ENCODE peak calls at places on chromosomes 4 and X, in six cellular contexts. G is heart right ventricle; A is effector memory CD4-positive, alpha-beta T cell; Y is pancreas; U is aorta; V is neural progenitor cell. T is an unnamed sample.
A peak's percentile ranks its signal among the peaks of the same experiment; 100 is the strongest.

GRCh38 chr4:175385797-175386196 is 426.3 kb downstream of the GPM6A start:
- DNase-seq in G (no peak), A (no peak), Y (no peak), U (no peak), V (no peak), T (no peak)

GRCh38 chrX:55489315-55490009 is at the start of gene USP51:
- DNase-seq in G (peak; percentile 49), A (no peak), Y (peak; percentile 50), U (peak; percentile 62), V (peak; percentile 72), T (no peak)

GRCh38 chr4:118249890-118250289 is 102.9 kb downstream of the PRSS12 start:
- DNase-seq in G (no peak), A (no peak), Y (no peak), U (no peak), V (no peak), T (no peak)

GRCh38 chr4:184472540-184473264 is 1.6 kb downstream of the IRF2 start:
- DNase-seq in G (peak; percentile 81), A (peak; percentile 53), Y (peak; percentile 83), U (peak; percentile 88), V (peak; percentile 86), T (peak; percentile 70)

GRCh38 chr4:86961605-86962295 is 26.9 kb downstream of the AFF1 start:
- DNase-seq in G (no peak), A (no peak), Y (no peak), U (no peak), V (no peak), T (no peak)

GRCh38 chrX:16869393-16870094 is 618 bp downstream of the RBBP7 start:
- DNase-seq in G (peak; percentile 9), A (peak; percentile 47), Y (peak; percentile 14), U (peak; percentile 60), V (peak; percentile 87), T (no peak)

GRCh38 chrX:69150294-69150960 is 14.8 kb downstream of the PJA1 start:
- DNase-seq in G (no peak), A (no peak), Y (no peak), U (no peak), V (no peak), T (no peak)

GRCh38 chr4:157389751-157390150 is 169.2 kb downstream of the GRIA2 start:
- DNase-seq in G (no peak), A (no peak), Y (no peak), U (no peak), V (no peak), T (no peak)

GRCh38 chrX:20263474-20263873 is 3.2 kb downstream of the RPS6KA3 start:
- DNase-seq in G (no peak), A (no peak), Y (no peak), U (no peak), V (no peak), T (no peak)

GRCh38 chr4:48116582-48116981 is 17.5 kb downstream of the TXK start:
- DNase-seq in G (no peak), A (no peak), Y (no peak), U (no peak), V (no peak), T (no peak)

GRCh38 chrX:110675866-110676265 is 119.8 kb downstream of the CHRDL1 start:
- DNase-seq in G (no peak), A (no peak), Y (no peak), U (no peak), V (no peak), T (no peak)

GRCh38 chrX:111322231-111322855 is 52.1 kb upstream of the CAPN6 start:
- DNase-seq in G (no peak), A (no peak), Y (no peak), U (no peak), V (peak; percentile 32), T (no peak)

GRCh38 chr4:53057679-53058078 is 195.6 kb downstream of the RASL11B start:
- DNase-seq in G (peak; percentile 19), A (no peak), Y (no peak), U (no peak), V (no peak), T (no peak)

GRCh38 chrX:391717-392691 is 5.3 kb upstream of the PPP2R3B start:
- DNase-seq in G (no peak), A (no peak), Y (no peak), U (no peak), V (no peak), T (no peak)

GRCh38 chrX:78673256-78673655 is 14.1 kb upstream of the RTL3 start:
- DNase-seq in G (no peak), A (no peak), Y (no peak), U (no peak), V (no peak), T (no peak)

GRCh38 chr4:6932918-6933317 is 23.3 kb downstream of the TBC1D14 start:
- DNase-seq in G (no peak), A (no peak), Y (no peak), U (no peak), V (no peak), T (no peak)

GRCh38 chrX:8864151-8864550 is 63.0 kb upstream of the FAM9A start:
- DNase-seq in G (no peak), A (no peak), Y (no peak), U (no peak), V (peak; percentile 25), T (no peak)

GRCh38 chrX:57595381-57595811 is 3.6 kb downstream of the ZXDB start:
- DNase-seq in G (peak; percentile 5), A (no peak), Y (no peak), U (no peak), V (no peak), T (no peak)

GRCh38 chr4:120921456-120922389 is 803 bp downstream of the PRDM5 start:
- DNase-seq in G (peak; percentile 80), A (no peak), Y (peak; percentile 71), U (peak; percentile 78), V (peak; percentile 69), T (no peak)

GRCh38 chr4:4386296-4386735 is 586 bp upstream of the NSG1 start:
- DNase-seq in G (no peak), A (peak; percentile 9), Y (no peak), U (no peak), V (peak; percentile 65), T (no peak)

GRCh38 chr4:158172196-158172557 is 648 bp downstream of the GASK1B start:
- DNase-seq in G (no peak), A (no peak), Y (no peak), U (no peak), V (no peak), T (no peak)

GRCh38 chr4:165133150-165133549 is 20.5 kb upstream of the TMEM192 start:
- DNase-seq in G (no peak), A (no peak), Y (no peak), U (no peak), V (no peak), T (no peak)

GRCh38 chr4:2795558-2796260 is 2.8 kb downstream of the SH3BP2 start:
- DNase-seq in G (no peak), A (no peak), Y (no peak), U (peak; percentile 58), V (peak; percentile 1), T (no peak)

GRCh38 chr4:76738081-76738931 is 159.6 kb downstream of the SOWAHB start:
- DNase-seq in G (peak; percentile 31), A (no peak), Y (no peak), U (peak; percentile 74), V (no peak), T (no peak)

GRCh38 chr4:76740192-76740591 is 157.8 kb downstream of the SOWAHB start:
- DNase-seq in G (no peak), A (no peak), Y (no peak), U (no peak), V (no peak), T (no peak)

GRCh38 chr4:76741663-76742020 is 156.3 kb downstream of the SOWAHB start:
- DNase-seq in G (no peak), A (no peak), Y (no peak), U (no peak), V (no peak), T (no peak)

GRCh38 chr4:76744253-76744921 is 153.6 kb downstream of the SOWAHB start:
- DNase-seq in G (no peak), A (no peak), Y (no peak), U (no peak), V (no peak), T (no peak)

GRCh38 chr4:76740866-76741662 is 156.9 kb downstream of the SOWAHB start:
- DNase-seq in G (no peak), A (no peak), Y (no peak), U (no peak), V (no peak), T (no peak)
- H3K27ac ChIP-seq in G (no peak overlapping the region), A (no peak overlapping the region), Y (no peak overlapping the region), U (peak overlapping the region; percentile 7), V (no peak overlapping the region), T (no peak overlapping the region)

GRCh38 chrX:88991583-88992132 is 244.6 kb downstream of the CPXCR1 start:
- DNase-seq in G (no peak), A (no peak), Y (no peak), U (no peak), V (peak; percentile 46), T (no peak)
- H3K27ac ChIP-seq in G (no peak overlapping the region), A (no peak overlapping the region), Y (no peak overlapping the region), U (no peak overlapping the region), V (peak overlapping the region; percentile 87), T (no peak overlapping the region)

GRCh38 chr4:33592701-33593100 is 2651.6 kb downstream of the ARAP2 start:
- DNase-seq in G (no peak), A (no peak), Y (no peak), U (no peak), V (no peak), T (no peak)
- H3K27ac ChIP-seq in G (no peak overlapping the region), A (no peak overlapping the region), Y (no peak overlapping the region), U (no peak overlapping the region), V (no peak overlapping the region), T (no peak overlapping the region)

GRCh38 chr4:69708211-69708610 is 52.2 kb downstream of the SULT1B1 start:
- DNase-seq in G (no peak), A (no peak), Y (no peak), U (no peak), V (no peak), T (no peak)
- H3K27ac ChIP-seq in G (no peak overlapping the region), A (no peak overlapping the region), Y (no peak overlapping the region), U (no peak overlapping the region), V (no peak overlapping the region), T (no peak overlapping the region)

DNA sequence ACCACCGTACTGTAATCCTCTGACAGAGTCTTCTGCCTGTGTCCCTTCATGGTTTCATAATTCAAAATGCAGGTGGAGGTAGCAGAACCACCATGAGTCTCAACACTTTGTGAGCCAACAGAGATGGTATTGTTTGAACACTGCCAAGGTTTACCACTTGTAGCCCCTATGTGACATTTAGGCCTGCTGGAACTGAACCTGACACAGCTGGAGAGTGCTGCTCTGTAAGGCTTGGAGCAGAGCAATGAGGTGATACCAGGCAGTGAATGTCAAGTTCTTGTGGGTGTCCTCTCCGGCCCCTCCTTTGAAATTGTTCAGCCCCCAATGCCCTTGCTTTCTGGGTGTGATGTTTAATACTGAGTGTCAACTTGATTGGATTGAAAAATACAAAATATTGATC is 1042.9 kb downstream of the ARAP2 start:
- DNase-seq in G (no peak), A (no peak), Y (no peak), U (no peak), V (no peak), T (no peak)
- H3K27ac ChIP-seq in G (no peak overlapping the region), A (no peak overlapping the region), Y (no peak overlapping the region), U (no peak overlapping the region), V (no peak overlapping the region), T (no peak overlapping the region)